ENCODE peak calls at places on chromosomes 7 and 10, in nine cellular contexts. One of them, this sample, is unnamed.

GRCh38 chr10:5563991-5564536 is 39.3 kb downstream of the CALML3 start:
- DNase-seq in skeletal muscle cell: no peak
- DNase-seq in osteocyte: no peak
- DNase-seq in H7: peak; percentile 41
- DNase-seq in heart right ventricle: no peak
- DNase-seq in activated CD8-positive, alpha-beta memory T cell treated with anti-CD3 and anti-CD28 coated beads for 24 hours: no peak
- DNase-seq in fibroblast of lung: no peak
- DNase-seq in A172: peak; percentile 75
- DNase-seq in GM20000: no peak
- DNase-seq in this sample: no peak

GRCh38 chr7:471866-472639 is 47.6 kb downstream of the PDGFA start:
- DNase-seq in GM20000: no peak
- DNase-seq in skeletal muscle cell: peak; percentile 86
- DNase-seq in heart right ventricle: peak; percentile 84
- DNase-seq in osteocyte: no peak
- DNase-seq in fibroblast of lung: peak; percentile 98
- DNase-seq in H7: peak; percentile 71
- DNase-seq in A172: peak; percentile 92
- DNase-seq in activated CD8-positive, alpha-beta memory T cell treated with anti-CD3 and anti-CD28 coated beads for 24 hours: no peak
- DNase-seq in this sample: no peak

GRCh38 chr10:132679640-132680039 is 106.3 kb downstream of the NKX6-2 start:
- DNase-seq in H7: no peak
- DNase-seq in osteocyte: peak; percentile 69
- DNase-seq in skeletal muscle cell: no peak
- DNase-seq in GM20000: no peak
- DNase-seq in A172: no peak
- DNase-seq in fibroblast of lung: no peak
- DNase-seq in heart right ventricle: no peak
- DNase-seq in activated CD8-positive, alpha-beta memory T cell treated with anti-CD3 and anti-CD28 coated beads for 24 hours: no peak
- DNase-seq in this sample: no peak

GRCh38 chr10:127694580-127695193 is 42.3 kb upstream of the FOXI2 start:
- DNase-seq in GM20000: peak; percentile 31
- DNase-seq in skeletal muscle cell: no peak
- DNase-seq in osteocyte: no peak
- DNase-seq in activated CD8-positive, alpha-beta memory T cell treated with anti-CD3 and anti-CD28 coated beads for 24 hours: no peak
- DNase-seq in heart right ventricle: no peak
- DNase-seq in fibroblast of lung: no peak
- DNase-seq in A172: peak; percentile 26
- DNase-seq in H7: peak; percentile 66
- DNase-seq in this sample: no peak

GRCh38 chr7:16719699-16720098 is 33.9 kb upstream of the TSPAN13 start:
- DNase-seq in osteocyte: no peak
- DNase-seq in GM20000: no peak
- DNase-seq in fibroblast of lung: peak; percentile 12
- DNase-seq in A172: no peak
- DNase-seq in H7: no peak
- DNase-seq in heart right ventricle: no peak
- DNase-seq in activated CD8-positive, alpha-beta memory T cell treated with anti-CD3 and anti-CD28 coated beads for 24 hours: no peak
- DNase-seq in skeletal muscle cell: no peak
- DNase-seq in this sample: no peak

GRCh38 chr7:135562720-135563119 is 5.0 kb downstream of the NUP205 start:
- DNase-seq in activated CD8-positive, alpha-beta memory T cell treated with anti-CD3 and anti-CD28 coated beads for 24 hours: no peak
- DNase-seq in GM20000: no peak
- DNase-seq in osteocyte: no peak
- DNase-seq in heart right ventricle: no peak
- DNase-seq in H7: peak; percentile 46
- DNase-seq in skeletal muscle cell: no peak
- DNase-seq in fibroblast of lung: no peak
- DNase-seq in A172: no peak
- DNase-seq in this sample: no peak

GRCh38 chr7:37698271-37698670 is 14.7 kb downstream of the GPR141 start:
- DNase-seq in activated CD8-positive, alpha-beta memory T cell treated with anti-CD3 and anti-CD28 coated beads for 24 hours: no peak
- DNase-seq in osteocyte: no peak
- DNase-seq in H7: no peak
- DNase-seq in GM20000: no peak
- DNase-seq in A172: peak; percentile 10
- DNase-seq in heart right ventricle: no peak
- DNase-seq in skeletal muscle cell: no peak
- DNase-seq in fibroblast of lung: no peak
- DNase-seq in this sample: no peak

GRCh38 chr7:3218561-3219225 is 82.4 kb upstream of the SDK1 start:
- DNase-seq in heart right ventricle: no peak
- DNase-seq in skeletal muscle cell: no peak
- DNase-seq in fibroblast of lung: peak; percentile 24
- DNase-seq in GM20000: no peak
- DNase-seq in A172: no peak
- DNase-seq in H7: no peak
- DNase-seq in activated CD8-positive, alpha-beta memory T cell treated with anti-CD3 and anti-CD28 coated beads for 24 hours: no peak
- DNase-seq in osteocyte: no peak
- DNase-seq in this sample: no peak

GRCh38 chr10:88759366-88760101 is at the start of gene LIPN:
- DNase-seq in osteocyte: no peak
- DNase-seq in fibroblast of lung: no peak
- DNase-seq in skeletal muscle cell: no peak
- DNase-seq in H7: no peak
- DNase-seq in activated CD8-positive, alpha-beta memory T cell treated with anti-CD3 and anti-CD28 coated beads for 24 hours: no peak
- DNase-seq in A172: no peak
- DNase-seq in heart right ventricle: no peak
- DNase-seq in GM20000: no peak
- DNase-seq in this sample: no peak

GRCh38 chr10:119807960-119808697 is 64.5 kb downstream of the MCMBP start:
- DNase-seq in H7: no peak
- DNase-seq in osteocyte: no peak
- DNase-seq in GM20000: no peak
- DNase-seq in skeletal muscle cell: peak; percentile 63
- DNase-seq in heart right ventricle: no peak
- DNase-seq in activated CD8-positive, alpha-beta memory T cell treated with anti-CD3 and anti-CD28 coated beads for 24 hours: no peak
- DNase-seq in fibroblast of lung: peak; percentile 19
- DNase-seq in A172: peak; percentile 34
- DNase-seq in this sample: no peak

GRCh38 chr10:91009121-91009520 is 88.2 kb upstream of the ANKRD1 start:
- DNase-seq in fibroblast of lung: no peak
- DNase-seq in activated CD8-positive, alpha-beta memory T cell treated with anti-CD3 and anti-CD28 coated beads for 24 hours: no peak
- DNase-seq in heart right ventricle: no peak
- DNase-seq in skeletal muscle cell: no peak
- DNase-seq in H7: no peak
- DNase-seq in osteocyte: no peak
- DNase-seq in A172: no peak
- DNase-seq in GM20000: no peak
- DNase-seq in this sample: no peak

GRCh38 chr10:109556399-109556798 is 366.9 kb downstream of the XPNPEP1 start:
- DNase-seq in activated CD8-positive, alpha-beta memory T cell treated with anti-CD3 and anti-CD28 coated beads for 24 hours: no peak
- DNase-seq in skeletal muscle cell: no peak
- DNase-seq in A172: no peak
- DNase-seq in GM20000: no peak
- DNase-seq in osteocyte: no peak
- DNase-seq in H7: no peak
- DNase-seq in heart right ventricle: no peak
- DNase-seq in fibroblast of lung: no peak
- DNase-seq in this sample: no peak

GRCh38 chr7:152173372-152174070 is 148.0 kb downstream of the GALNT11 start:
- DNase-seq in A172: no peak
- DNase-seq in heart right ventricle: no peak
- DNase-seq in osteocyte: no peak
- DNase-seq in skeletal muscle cell: no peak
- DNase-seq in activated CD8-positive, alpha-beta memory T cell treated with anti-CD3 and anti-CD28 coated beads for 24 hours: no peak
- DNase-seq in GM20000: no peak
- DNase-seq in H7: no peak
- DNase-seq in fibroblast of lung: no peak
- DNase-seq in this sample: no peak

GRCh38 chr10:11898372-11899066 is 75.4 kb downstream of the PROSER2 start:
- DNase-seq in skeletal muscle cell: peak; percentile 25
- DNase-seq in heart right ventricle: no peak
- DNase-seq in H7: no peak
- DNase-seq in osteocyte: no peak
- DNase-seq in activated CD8-positive, alpha-beta memory T cell treated with anti-CD3 and anti-CD28 coated beads for 24 hours: no peak
- DNase-seq in GM20000: no peak
- DNase-seq in A172: peak; percentile 85
- DNase-seq in fibroblast of lung: peak; percentile 7
- DNase-seq in this sample: no peak

GRCh38 chr10:66215005-66215404 is 710.8 kb upstream of the LRRTM3 start:
- DNase-seq in osteocyte: no peak
- DNase-seq in skeletal muscle cell: no peak
- DNase-seq in A172: no peak
- DNase-seq in H7: peak; percentile 10
- DNase-seq in GM20000: no peak
- DNase-seq in activated CD8-positive, alpha-beta memory T cell treated with anti-CD3 and anti-CD28 coated beads for 24 hours: no peak
- DNase-seq in heart right ventricle: no peak
- DNase-seq in fibroblast of lung: no peak
- DNase-seq in this sample: no peak

GRCh38 chr10:88728107-88728763 is 22.2 kb downstream of the LIPK start:
- DNase-seq in skeletal muscle cell: no peak
- DNase-seq in H7: peak; percentile 71
- DNase-seq in activated CD8-positive, alpha-beta memory T cell treated with anti-CD3 and anti-CD28 coated beads for 24 hours: peak; percentile 65
- DNase-seq in GM20000: no peak
- DNase-seq in A172: no peak
- DNase-seq in osteocyte: no peak
- DNase-seq in heart right ventricle: no peak
- DNase-seq in fibroblast of lung: no peak
- DNase-seq in this sample: no peak

GRCh38 chr10:125102216-125102615 is 58.1 kb downstream of the CTBP2 start:
- DNase-seq in activated CD8-positive, alpha-beta memory T cell treated with anti-CD3 and anti-CD28 coated beads for 24 hours: no peak
- DNase-seq in skeletal muscle cell: no peak
- DNase-seq in H7: no peak
- DNase-seq in osteocyte: no peak
- DNase-seq in A172: no peak
- DNase-seq in GM20000: no peak
- DNase-seq in heart right ventricle: no peak
- DNase-seq in fibroblast of lung: peak; percentile 78
- DNase-seq in this sample: no peak

This sample was measured in NCI-H187.